ENCODE peak calls at places on chromosome 9, in five cellular contexts. I is A549, A is HepG2, W is endothelial cell of umbilical vein, Q is K562. E is an unnamed sample.

GRCh38 chr9:34256104-34256503 is 73.0 kb downstream of the KIF24 start:
- DNase-seq in I (peak), A (no peak), W (no peak), Q (no peak), E (no peak)

GRCh38 chr9:123364241-123364824 is 8.3 kb downstream of the CRB2 start:
- DNase-seq in I (no peak), A (no peak), W (no peak), Q (no peak), E (no peak)

GRCh38 chr9:92642599-92642998 is 27.3 kb downstream of the IPPK start:
- DNase-seq in I (no peak), A (no peak), W (no peak), Q (no peak), E (no peak)

GRCh38 chr9:127980056-127980705 is 608 bp downstream of the EEIG1 start:
- DNase-seq in I (no peak), A (no peak), W (peak), Q (peak), E (no peak)

GRCh38 chr9:137984520-137985257 is 107.1 kb downstream of the CACNA1B start:
- DNase-seq in I (no peak), A (no peak), W (no peak), Q (no peak), E (no peak)

GRCh38 chr9:93951655-93952118 is 3.5 kb downstream of the BARX1 start:
- DNase-seq in I (no peak), A (no peak), W (no peak), Q (no peak), E (no peak)

GRCh38 chr9:130128782-130129424 is 43.3 kb upstream of the NCS1 start:
- DNase-seq in I (no peak), A (no peak), W (peak), Q (no peak), E (no peak)

GRCh38 chr9:93267681-93268505 is 84.0 kb downstream of the WNK2 start:
- DNase-seq in I (no peak), A (no peak), W (no peak), Q (no peak), E (no peak)

GRCh38 chr9:111863636-111864035 is 33.0 kb upstream of the UGCG start:
- DNase-seq in I (no peak), A (no peak), W (no peak), Q (no peak), E (no peak)

GRCh38 chr9:89564257-89564878 is 40.4 kb upstream of the GADD45G start:
- DNase-seq in I (no peak), A (peak), W (peak), Q (peak), E (peak)

GRCh38 chr9:87746186-87746585 is 20.3 kb downstream of the CTSL start:
- DNase-seq in I (no peak), A (no peak), W (no peak), Q (no peak), E (no peak)

GRCh38 chr9:86720893-86721698 is 226.2 kb downstream of the GAS1 start:
- DNase-seq in I (no peak), A (no peak), W (no peak), Q (no peak), E (no peak)

GRCh38 chr9:134993416-134993815 is 75.7 kb upstream of the FCN1 start:
- DNase-seq in I (no peak), A (no peak), W (no peak), Q (no peak), E (no peak)

GRCh38 chr9:107439991-107440456 is 49.5 kb downstream of the KLF4 start:
- DNase-seq in I (no peak), A (no peak), W (no peak), Q (no peak), E (no peak)
- TF ChIP-seq POLR2A in I (no peak), A (no peak), W (no peak), Q (no peak), E (no peak)

DNA sequence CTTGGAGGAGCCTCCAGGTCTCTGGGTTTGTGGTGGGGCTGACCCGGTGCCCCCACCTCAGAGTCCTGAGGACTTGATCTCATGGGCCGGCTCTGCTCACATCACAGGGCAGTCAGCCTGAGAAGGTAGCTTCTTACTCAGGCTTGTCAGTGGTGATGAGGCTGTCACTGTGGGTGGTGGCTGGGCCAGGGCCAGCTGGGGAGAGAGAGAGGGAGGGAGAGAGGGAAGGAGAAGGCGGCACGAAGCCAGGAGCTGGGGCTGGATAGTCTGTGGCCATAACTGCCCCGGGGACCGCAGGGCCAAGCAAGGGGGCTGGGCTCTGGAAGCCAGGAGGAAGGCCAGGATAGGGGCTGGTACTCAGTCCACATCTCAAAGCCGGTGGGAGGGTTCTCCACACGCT is 6.5 kb downstream of the NTNG2 start:
- DNase-seq in I (no peak), A (no peak), W (no peak), Q (no peak), E (no peak)
- TF ChIP-seq JUN in I (no peak), A (no peak), W (no peak), Q (no peak), E (no peak)

DNA sequence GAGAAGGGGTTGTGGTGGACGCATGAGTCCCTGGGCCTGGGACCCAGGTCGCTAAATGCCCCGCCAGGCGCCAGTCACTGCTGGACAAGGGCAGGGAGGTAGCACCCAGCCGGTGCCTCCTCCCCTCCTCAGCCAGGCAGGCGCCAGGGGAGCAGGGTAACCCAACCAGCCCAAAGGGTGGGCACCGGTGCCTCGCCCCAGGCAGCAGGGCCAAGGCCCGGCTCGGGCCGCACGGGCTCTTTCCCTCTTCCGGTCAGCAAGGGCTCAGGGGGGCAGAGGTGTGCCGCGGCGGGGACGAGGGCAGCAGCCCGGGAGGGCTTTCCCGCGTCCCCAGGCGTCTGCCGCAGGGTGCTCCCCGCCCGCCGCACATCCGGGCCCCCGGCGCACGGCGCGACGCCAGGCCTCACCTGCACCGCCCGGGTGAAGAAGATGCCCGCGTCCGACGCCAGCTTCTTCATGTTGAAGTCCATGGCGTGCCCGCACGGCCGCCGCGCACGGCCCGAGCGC is 393 bp downstream of the SH3GLB2 start:
- DNase-seq in I (peak), A (peak), W (peak), Q (peak), E (no peak)
- TF ChIP-seq POLR2A in I (no peak), A (no peak), W (no peak), Q (no peak), E (no peak)

GRCh38 chr9:16307626-16308195 is 562.8 kb downstream of the BNC2 start:
- DNase-seq in I (no peak), A (no peak), W (no peak), Q (no peak), E (no peak)

GRCh38 chr9:16308645-16309044 is 561.8 kb downstream of the BNC2 start:
- DNase-seq in I (no peak), A (no peak), W (no peak), Q (no peak), E (no peak)

GRCh38 chr9:16312116-16312515 is 558.4 kb downstream of the BNC2 start:
- DNase-seq in I (no peak), A (no peak), W (no peak), Q (no peak), E (no peak)

GRCh38 chr9:16310288-16311145 is 560.0 kb downstream of the BNC2 start:
- DNase-seq in I (no peak), A (no peak), W (no peak), Q (no peak), E (no peak)

DNA sequence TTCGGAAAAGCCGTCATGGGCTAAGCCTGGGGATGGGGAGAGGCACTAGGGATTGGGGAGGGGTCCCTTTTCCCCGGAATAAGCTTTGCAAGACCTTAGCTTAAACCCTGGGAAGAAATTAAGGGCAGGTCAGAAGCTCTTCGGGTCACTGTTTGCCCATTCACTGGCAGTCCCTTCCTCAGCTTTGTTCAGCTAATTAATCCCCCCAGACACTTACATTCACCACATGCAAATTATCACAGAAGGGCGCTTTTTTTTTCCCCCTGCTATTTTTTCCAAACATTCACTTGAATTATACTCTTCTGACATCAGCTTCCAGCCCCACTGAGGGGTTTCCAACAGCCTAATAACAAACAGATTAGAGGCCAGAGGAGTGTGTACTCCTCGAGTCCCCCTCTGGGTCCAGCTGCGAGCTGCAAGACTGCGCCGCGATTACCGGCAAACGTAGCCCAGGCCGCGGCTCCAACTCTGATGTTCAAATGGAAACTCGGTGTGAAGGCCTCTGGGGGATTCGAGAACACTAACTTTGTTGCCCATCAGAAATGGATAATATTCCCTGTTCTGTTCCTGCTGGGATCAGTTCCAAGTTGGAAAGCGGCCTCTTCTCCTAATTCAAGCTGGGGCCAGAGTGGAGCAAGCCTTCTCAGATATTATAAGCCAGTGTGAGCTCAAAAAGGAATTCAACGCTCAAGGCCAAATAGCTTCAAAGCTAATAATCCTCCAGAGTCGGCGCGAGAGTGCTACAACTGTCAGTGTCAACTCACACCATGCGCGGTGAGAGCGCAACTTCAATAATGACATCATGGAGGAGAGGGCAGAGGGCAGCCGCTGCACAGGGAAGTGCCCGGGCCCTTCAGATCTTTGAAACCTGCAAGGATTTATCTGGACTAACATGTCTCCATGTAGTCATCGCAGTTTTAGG is 560.9 kb downstream of the BNC2 start:
- DNase-seq in I (no peak), A (no peak), W (no peak), Q (no peak), E (no peak)
- TF ChIP-seq JUN in I (no peak), A (no peak), W (no peak), Q (no peak), E (no peak)

DNA sequence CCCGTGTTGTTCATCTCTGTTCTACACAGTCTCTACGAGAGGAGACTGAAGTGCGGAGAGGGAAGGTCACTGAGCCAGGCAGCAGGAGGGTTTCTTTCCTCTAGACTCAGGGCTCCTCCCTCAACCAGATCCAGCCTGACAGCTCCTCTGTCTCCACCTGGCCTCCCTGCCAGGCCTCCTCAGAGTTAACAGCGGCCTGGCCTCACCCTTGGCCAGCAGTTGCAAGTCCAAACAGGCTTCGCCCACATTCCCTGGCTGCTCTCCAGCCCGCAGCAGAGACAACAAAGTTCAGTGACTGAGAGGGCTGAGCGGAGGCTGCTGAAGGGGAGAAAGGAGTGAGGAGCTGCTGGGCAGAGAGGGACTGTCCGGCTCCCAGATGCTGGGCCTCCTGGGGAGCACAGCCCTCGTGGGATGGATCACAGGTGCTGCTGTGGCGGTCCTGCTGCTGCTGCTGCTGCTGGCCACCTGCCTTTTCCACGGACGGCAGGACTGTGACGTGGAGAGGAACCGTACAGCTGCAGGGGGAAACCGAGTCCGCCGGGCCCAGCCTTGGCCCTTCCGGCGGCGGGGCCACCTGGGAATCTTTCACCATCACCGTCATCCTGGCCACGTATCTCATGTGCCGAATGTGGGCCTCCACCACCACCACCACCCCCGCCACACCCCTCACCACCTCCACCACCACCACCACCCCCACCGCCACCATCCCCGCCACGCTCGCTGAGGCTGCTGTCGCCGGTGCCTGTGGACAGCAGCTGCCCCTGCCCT is at the start of gene HRCT1:
- DNase-seq in I (peak), A (peak), W (peak), Q (no peak), E (no peak)
- TF ChIP-seq POLR2A in I (no peak), A (no peak), W (peak), Q (no peak), E (no peak)

DNA sequence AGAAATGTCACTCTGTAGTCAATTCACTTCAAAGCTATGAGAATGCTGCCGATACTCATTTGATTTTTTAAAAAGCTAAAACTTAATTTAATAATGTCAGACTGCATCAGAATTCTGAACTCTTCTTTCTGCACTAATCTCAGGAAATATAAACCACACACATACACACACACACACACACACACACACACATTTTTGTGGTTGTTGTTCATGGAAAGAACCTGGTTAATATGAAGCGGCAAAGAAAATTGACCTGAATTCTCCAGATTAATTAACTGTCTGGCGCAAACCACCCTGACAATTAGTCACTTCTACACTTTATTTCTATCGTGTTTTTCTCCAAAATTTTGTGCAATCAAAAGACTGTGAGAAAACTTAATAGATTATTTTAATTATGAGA is 740.5 kb downstream of the TLE1 start:
- DNase-seq in I (no peak), A (no peak), W (no peak), Q (no peak), E (no peak)
- TF ChIP-seq JUN in I (no peak), A (no peak), W (no peak), Q (no peak), E (no peak)

E was measured in H1.